ENCODE peak calls at places on chromosomes 5 and 9, in seven cellular contexts. One of them, this sample, is unnamed.

GRCh38 chr9:127587966-127588365 is 24.1 kb upstream of the STXBP1 start:
- DNase-seq in HCT116: no peak
- DNase-seq in colonic mucosa: no peak
- DNase-seq in neuronal stem cell: no peak
- DNase-seq in CD8-positive, alpha-beta T cell: no peak
- DNase-seq in fibroblast of mammary gland: no peak
- DNase-seq in lower lobe of right lung: no peak
- DNase-seq in this sample: no peak

GRCh38 chr9:84271004-84271886 is 69.3 kb downstream of the SLC28A3 start:
- DNase-seq in colonic mucosa: peak
- DNase-seq in lower lobe of right lung: peak
- DNase-seq in fibroblast of mammary gland: peak
- DNase-seq in HCT116: no peak
- DNase-seq in CD8-positive, alpha-beta T cell: no peak
- DNase-seq in neuronal stem cell: peak
- DNase-seq in this sample: peak

GRCh38 chr5:96661101-96661840 is 905 bp upstream of the CAST start:
- DNase-seq in neuronal stem cell: peak
- DNase-seq in fibroblast of mammary gland: peak
- DNase-seq in CD8-positive, alpha-beta T cell: peak
- DNase-seq in colonic mucosa: peak
- DNase-seq in lower lobe of right lung: no peak
- DNase-seq in HCT116: no peak
- DNase-seq in this sample: no peak

GRCh38 chr9:125434986-125435775 is 173.6 kb downstream of the GAPVD1 start:
- DNase-seq in CD8-positive, alpha-beta T cell: no peak
- DNase-seq in colonic mucosa: no peak
- DNase-seq in fibroblast of mammary gland: no peak
- DNase-seq in neuronal stem cell: no peak
- DNase-seq in lower lobe of right lung: no peak
- DNase-seq in HCT116: no peak
- DNase-seq in this sample: no peak

GRCh38 chr9:100472725-100473261 is at the start of gene TMEFF1:
- DNase-seq in lower lobe of right lung: no peak
- DNase-seq in CD8-positive, alpha-beta T cell: peak
- DNase-seq in colonic mucosa: peak
- DNase-seq in HCT116: no peak
- DNase-seq in fibroblast of mammary gland: no peak
- DNase-seq in neuronal stem cell: peak
- DNase-seq in this sample: no peak

GRCh38 chr9:121871431-121872025 is 220.1 kb downstream of the DAB2IP start:
- DNase-seq in fibroblast of mammary gland: peak
- DNase-seq in HCT116: no peak
- DNase-seq in CD8-positive, alpha-beta T cell: no peak
- DNase-seq in lower lobe of right lung: no peak
- DNase-seq in neuronal stem cell: no peak
- DNase-seq in colonic mucosa: no peak
- DNase-seq in this sample: no peak

GRCh38 chr9:111525056-111525977 is at the start of gene ZNF483:
- DNase-seq in HCT116: peak
- DNase-seq in CD8-positive, alpha-beta T cell: peak
- DNase-seq in fibroblast of mammary gland: peak
- DNase-seq in neuronal stem cell: peak
- DNase-seq in lower lobe of right lung: peak
- DNase-seq in colonic mucosa: peak
- DNase-seq in this sample: peak

GRCh38 chr9:81522721-81523551 is 166.4 kb downstream of the TLE1 start:
- DNase-seq in fibroblast of mammary gland: peak
- DNase-seq in CD8-positive, alpha-beta T cell: no peak
- DNase-seq in neuronal stem cell: no peak
- DNase-seq in HCT116: peak
- DNase-seq in colonic mucosa: peak
- DNase-seq in lower lobe of right lung: no peak
- DNase-seq in this sample: peak

GRCh38 chr5:16995372-16995771 is 59.3 kb upstream of the MYO10 start:
- DNase-seq in neuronal stem cell: no peak
- DNase-seq in CD8-positive, alpha-beta T cell: no peak
- DNase-seq in HCT116: no peak
- DNase-seq in lower lobe of right lung: no peak
- DNase-seq in colonic mucosa: no peak
- DNase-seq in fibroblast of mammary gland: no peak
- DNase-seq in this sample: no peak

GRCh38 chr5:170112876-170113516 is 7.3 kb downstream of the FOXI1 start:
- DNase-seq in fibroblast of mammary gland: no peak
- DNase-seq in CD8-positive, alpha-beta T cell: no peak
- DNase-seq in HCT116: no peak
- DNase-seq in lower lobe of right lung: no peak
- DNase-seq in colonic mucosa: no peak
- DNase-seq in neuronal stem cell: no peak
- DNase-seq in this sample: no peak

GRCh38 chr5:8829322-8830029 is 716.4 kb downstream of the SEMA5A start:
- DNase-seq in HCT116: no peak
- DNase-seq in lower lobe of right lung: no peak
- DNase-seq in neuronal stem cell: no peak
- DNase-seq in colonic mucosa: no peak
- DNase-seq in fibroblast of mammary gland: peak
- DNase-seq in CD8-positive, alpha-beta T cell: no peak
- DNase-seq in this sample: peak

GRCh38 chr5:176770431-176770830 is 39.9 kb upstream of the UNC5A start:
- DNase-seq in colonic mucosa: peak
- DNase-seq in neuronal stem cell: no peak
- DNase-seq in HCT116: no peak
- DNase-seq in fibroblast of mammary gland: no peak
- DNase-seq in CD8-positive, alpha-beta T cell: no peak
- DNase-seq in lower lobe of right lung: no peak
- DNase-seq in this sample: no peak

GRCh38 chr5:131324311-131324710 is 60.5 kb downstream of the CDC42SE2 start:
- DNase-seq in colonic mucosa: no peak
- DNase-seq in CD8-positive, alpha-beta T cell: no peak
- DNase-seq in lower lobe of right lung: no peak
- DNase-seq in fibroblast of mammary gland: no peak
- DNase-seq in neuronal stem cell: peak
- DNase-seq in HCT116: no peak
- DNase-seq in this sample: no peak

GRCh38 chr5:169200086-169200778 is 100.7 kb downstream of the SLIT3 start:
- DNase-seq in lower lobe of right lung: no peak
- DNase-seq in neuronal stem cell: no peak
- DNase-seq in fibroblast of mammary gland: no peak
- DNase-seq in colonic mucosa: no peak
- DNase-seq in CD8-positive, alpha-beta T cell: no peak
- DNase-seq in HCT116: no peak
- DNase-seq in this sample: no peak

GRCh38 chr9:10957878-10958277 is 345.1 kb upstream of the PTPRD start:
- DNase-seq in colonic mucosa: no peak
- DNase-seq in CD8-positive, alpha-beta T cell: no peak
- DNase-seq in fibroblast of mammary gland: no peak
- DNase-seq in neuronal stem cell: no peak
- DNase-seq in lower lobe of right lung: no peak
- DNase-seq in HCT116: no peak
- DNase-seq in this sample: no peak

GRCh38 chr5:157108961-157109360 is at the start of gene HAVCR2:
- DNase-seq in colonic mucosa: peak
- DNase-seq in lower lobe of right lung: peak
- DNase-seq in neuronal stem cell: no peak
- DNase-seq in HCT116: no peak
- DNase-seq in CD8-positive, alpha-beta T cell: peak
- DNase-seq in fibroblast of mammary gland: no peak
- DNase-seq in this sample: no peak

GRCh38 chr9:120299785-120300184 is 280.2 kb downstream of the CDK5RAP2 start:
- DNase-seq in neuronal stem cell: no peak
- DNase-seq in colonic mucosa: no peak
- DNase-seq in CD8-positive, alpha-beta T cell: no peak
- DNase-seq in lower lobe of right lung: no peak
- DNase-seq in fibroblast of mammary gland: peak
- DNase-seq in HCT116: no peak
- DNase-seq in this sample: no peak

GRCh38 chr5:79475174-79475466 is 38.8 kb downstream of the HOMER1 start:
- DNase-seq in lower lobe of right lung: no peak
- DNase-seq in HCT116: no peak
- DNase-seq in fibroblast of mammary gland: no peak
- DNase-seq in neuronal stem cell: no peak
- DNase-seq in CD8-positive, alpha-beta T cell: no peak
- DNase-seq in colonic mucosa: no peak
- DNase-seq in this sample: no peak

GRCh38 chr5:79474416-79475173 is 39.3 kb downstream of the HOMER1 start:
- DNase-seq in colonic mucosa: no peak
- DNase-seq in fibroblast of mammary gland: peak
- DNase-seq in HCT116: no peak
- DNase-seq in CD8-positive, alpha-beta T cell: no peak
- DNase-seq in lower lobe of right lung: no peak
- DNase-seq in neuronal stem cell: no peak
- DNase-seq in this sample: no peak

DNA sequence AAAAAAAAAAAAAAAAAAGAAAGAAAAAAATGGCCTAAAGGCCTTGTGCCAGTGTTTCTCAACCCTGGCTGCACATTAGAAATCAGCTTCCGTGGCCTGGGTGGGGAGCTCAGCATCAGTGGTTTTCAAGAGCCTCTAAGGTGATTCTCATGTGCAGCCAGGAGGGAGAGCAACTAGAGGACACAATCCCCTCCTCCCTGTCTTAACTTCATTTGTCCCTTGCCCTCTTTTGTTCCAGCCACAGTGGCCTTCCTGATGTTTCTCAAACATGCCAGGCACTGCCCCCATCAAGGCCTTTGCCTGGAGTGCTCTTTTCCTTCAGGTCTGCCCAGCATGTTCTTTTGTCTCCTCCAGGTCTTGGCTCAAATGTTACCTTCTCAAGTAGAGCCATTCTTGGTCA is 42.4 kb downstream of the HOMER1 start:
- DNase-seq in HCT116: no peak
- DNase-seq in lower lobe of right lung: no peak
- DNase-seq in CD8-positive, alpha-beta T cell: no peak
- DNase-seq in fibroblast of mammary gland: no peak
- DNase-seq in neuronal stem cell: peak
- DNase-seq in colonic mucosa: no peak
- DNase-seq in this sample: no peak
- H3K4me3 ChIP-seq in HCT116: no peak
- H3K4me3 ChIP-seq in lower lobe of right lung: no peak
- H3K4me3 ChIP-seq in CD8-positive, alpha-beta T cell: no peak
- H3K4me3 ChIP-seq in fibroblast of mammary gland: no peak
- H3K4me3 ChIP-seq in neuronal stem cell: no peak
- H3K4me3 ChIP-seq in colonic mucosa: no peak
- H3K4me3 ChIP-seq in this sample: no peak

DNA sequence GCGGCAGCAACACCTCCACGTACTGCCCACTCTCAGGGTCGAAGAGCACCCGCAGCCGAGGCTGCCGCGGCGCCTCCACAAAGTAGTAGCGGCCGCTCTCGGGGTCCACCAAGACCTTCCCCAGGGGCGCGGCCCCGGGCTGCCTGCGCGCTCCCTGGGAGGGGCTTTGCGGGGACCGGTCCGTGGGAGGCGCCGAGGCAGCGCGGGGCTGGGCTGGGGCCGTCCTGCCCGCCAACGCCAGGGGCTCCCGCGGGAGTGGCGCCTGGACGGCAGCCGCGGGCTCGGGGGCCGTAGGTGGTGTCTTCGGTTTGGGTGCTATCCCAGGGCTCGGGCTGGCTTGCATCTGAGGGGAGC is 2.6 kb upstream of the MZB1 start:
- DNase-seq in neuronal stem cell: no peak
- DNase-seq in HCT116: no peak
- DNase-seq in colonic mucosa: no peak
- DNase-seq in lower lobe of right lung: no peak
- DNase-seq in CD8-positive, alpha-beta T cell: no peak
- DNase-seq in fibroblast of mammary gland: no peak
- DNase-seq in this sample: no peak
- H3K4me3 ChIP-seq in neuronal stem cell: no peak
- H3K4me3 ChIP-seq in HCT116: peak
- H3K4me3 ChIP-seq in colonic mucosa: peak
- H3K4me3 ChIP-seq in lower lobe of right lung: peak
- H3K4me3 ChIP-seq in CD8-positive, alpha-beta T cell: peak
- H3K4me3 ChIP-seq in fibroblast of mammary gland: no peak
- H3K4me3 ChIP-seq in this sample: no peak

GRCh38 chr9:105284463-105284862 is 40.0 kb downstream of the SLC44A1 start:
- DNase-seq in neuronal stem cell: no peak
- DNase-seq in fibroblast of mammary gland: no peak
- DNase-seq in colonic mucosa: no peak
- DNase-seq in lower lobe of right lung: no peak
- DNase-seq in HCT116: no peak
- DNase-seq in CD8-positive, alpha-beta T cell: no peak
- DNase-seq in this sample: no peak

GRCh38 chr9:105281272-105281671 is 36.8 kb downstream of the SLC44A1 start:
- DNase-seq in CD8-positive, alpha-beta T cell: no peak
- DNase-seq in HCT116: no peak
- DNase-seq in neuronal stem cell: no peak
- DNase-seq in colonic mucosa: no peak
- DNase-seq in fibroblast of mammary gland: peak
- DNase-seq in lower lobe of right lung: no peak
- DNase-seq in this sample: no peak

GRCh38 chr9:105281926-105282325 is 37.5 kb downstream of the SLC44A1 start:
- DNase-seq in fibroblast of mammary gland: peak
- DNase-seq in HCT116: no peak
- DNase-seq in CD8-positive, alpha-beta T cell: no peak
- DNase-seq in neuronal stem cell: no peak
- DNase-seq in lower lobe of right lung: no peak
- DNase-seq in colonic mucosa: no peak
- DNase-seq in this sample: no peak

GRCh38 chr9:105283795-105284194 is 39.3 kb downstream of the SLC44A1 start:
- DNase-seq in HCT116: no peak
- DNase-seq in colonic mucosa: no peak
- DNase-seq in neuronal stem cell: no peak
- DNase-seq in CD8-positive, alpha-beta T cell: no peak
- DNase-seq in lower lobe of right lung: no peak
- DNase-seq in fibroblast of mammary gland: no peak
- DNase-seq in this sample: no peak

GRCh38 chr9:105282870-105283621 is 38.6 kb downstream of the SLC44A1 start:
- DNase-seq in CD8-positive, alpha-beta T cell: no peak
- DNase-seq in neuronal stem cell: no peak
- DNase-seq in lower lobe of right lung: no peak
- DNase-seq in colonic mucosa: peak
- DNase-seq in fibroblast of mammary gland: no peak
- DNase-seq in HCT116: no peak
- DNase-seq in this sample: no peak
- H3K4me3 ChIP-seq in CD8-positive, alpha-beta T cell: no peak
- H3K4me3 ChIP-seq in neuronal stem cell: no peak
- H3K4me3 ChIP-seq in lower lobe of right lung: no peak
- H3K4me3 ChIP-seq in colonic mucosa: no peak
- H3K4me3 ChIP-seq in fibroblast of mammary gland: no peak
- H3K4me3 ChIP-seq in HCT116: no peak
- H3K4me3 ChIP-seq in this sample: no peak

DNA sequence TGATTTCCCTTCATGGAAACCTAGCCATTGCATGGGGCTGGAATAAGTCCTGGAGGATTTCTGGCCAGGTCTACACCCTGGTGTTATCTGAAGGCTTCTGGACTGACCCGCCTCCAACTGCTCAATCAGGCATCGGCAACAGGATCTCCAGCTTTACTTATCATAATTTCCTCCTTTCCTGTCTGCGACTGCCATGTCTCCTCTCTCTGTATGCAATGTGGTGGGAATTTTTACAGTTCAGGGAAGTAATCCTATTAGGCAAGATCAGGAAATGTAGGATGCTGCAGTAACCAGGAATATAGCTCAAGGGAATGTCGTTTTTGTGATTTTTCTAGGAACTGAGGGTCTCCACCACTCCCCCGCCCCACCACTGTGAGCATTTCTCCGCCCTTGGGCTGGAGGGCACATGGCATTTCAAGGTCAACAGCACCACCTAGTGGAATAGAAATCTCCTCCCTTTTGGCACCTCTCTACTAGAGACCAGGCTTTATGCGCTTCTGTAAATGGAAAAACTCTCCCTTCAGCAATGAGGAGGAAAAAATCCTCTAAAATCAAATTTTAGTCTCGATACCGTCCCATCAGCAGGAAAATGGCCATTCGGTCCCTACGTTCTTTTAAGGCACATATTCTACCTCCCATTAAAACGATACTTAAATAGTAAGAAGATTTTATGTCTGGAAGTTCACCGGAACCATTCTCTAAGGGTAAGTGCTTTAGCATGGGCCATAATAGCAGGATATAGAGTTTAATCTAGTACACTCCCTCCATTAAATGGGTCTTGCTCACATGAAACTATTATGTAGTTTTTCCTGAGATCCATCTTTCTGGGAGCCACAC is 93.0 kb downstream of the YTHDC2 start:
- DNase-seq in lower lobe of right lung: no peak
- DNase-seq in colonic mucosa: peak
- DNase-seq in CD8-positive, alpha-beta T cell: peak
- DNase-seq in HCT116: peak
- DNase-seq in neuronal stem cell: peak
- DNase-seq in fibroblast of mammary gland: peak
- DNase-seq in this sample: no peak
- H3K4me3 ChIP-seq in lower lobe of right lung: no peak
- H3K4me3 ChIP-seq in colonic mucosa: no peak
- H3K4me3 ChIP-seq in CD8-positive, alpha-beta T cell: no peak
- H3K4me3 ChIP-seq in HCT116: no peak
- H3K4me3 ChIP-seq in neuronal stem cell: no peak
- H3K4me3 ChIP-seq in fibroblast of mammary gland: peak
- H3K4me3 ChIP-seq in this sample: peak

This sample was measured in skeletal muscle cell.